ENCODE peak calls at places on chromosomes 12 and 14, in six cellular contexts. One of them, this sample, is unnamed.
A peak's percentile ranks its signal among the peaks of the same experiment; 100 is the strongest.

GRCh38 chr12:120101182-120101581 is 15.4 kb downstream of the RAB35 start:
- DNase-seq in GM04503: no peak
- DNase-seq in stimulated activated CD4-positive, alpha-beta T cell treated with anti-CD3 and anti-CD28 coated beads, Interleukin-12 subunit alpha, Interleukin-12 subunit beta, amount 100 ng/mL, for 4 hours: no peak
- DNase-seq in germinal center: no peak
- DNase-seq in neural progenitor cell: no peak
- DNase-seq in stimulated activated naive CD4-positive, alpha-beta T cell: no peak
- DNase-seq in this sample: no peak

GRCh38 chr12:7642287-7642686 is 23.4 kb downstream of the APOBEC1 start:
- DNase-seq in GM04503: no peak
- DNase-seq in stimulated activated CD4-positive, alpha-beta T cell treated with anti-CD3 and anti-CD28 coated beads, Interleukin-12 subunit alpha, Interleukin-12 subunit beta, amount 100 ng/mL, for 4 hours: no peak
- DNase-seq in germinal center: no peak
- DNase-seq in neural progenitor cell: no peak
- DNase-seq in stimulated activated naive CD4-positive, alpha-beta T cell: no peak
- DNase-seq in this sample: no peak

GRCh38 chr12:6871052-6871957 is 1.8 kb downstream of the SPSB2 start:
- DNase-seq in GM04503: no peak
- DNase-seq in stimulated activated CD4-positive, alpha-beta T cell treated with anti-CD3 and anti-CD28 coated beads, Interleukin-12 subunit alpha, Interleukin-12 subunit beta, amount 100 ng/mL, for 4 hours: peak; percentile 36
- DNase-seq in germinal center: peak; percentile 13
- DNase-seq in neural progenitor cell: peak; percentile 13
- DNase-seq in stimulated activated naive CD4-positive, alpha-beta T cell: no peak
- DNase-seq in this sample: peak; percentile 37

GRCh38 chr14:75011356-75012097 is 8.8 kb downstream of the EIF2B2 start:
- DNase-seq in GM04503: peak; percentile 43
- DNase-seq in stimulated activated CD4-positive, alpha-beta T cell treated with anti-CD3 and anti-CD28 coated beads, Interleukin-12 subunit alpha, Interleukin-12 subunit beta, amount 100 ng/mL, for 4 hours: no peak
- DNase-seq in germinal center: no peak
- DNase-seq in neural progenitor cell: no peak
- DNase-seq in stimulated activated naive CD4-positive, alpha-beta T cell: no peak
- DNase-seq in this sample: no peak

GRCh38 chr12:57446292-57446960 is 8.7 kb upstream of the INHBE start:
- DNase-seq in GM04503: no peak
- DNase-seq in stimulated activated CD4-positive, alpha-beta T cell treated with anti-CD3 and anti-CD28 coated beads, Interleukin-12 subunit alpha, Interleukin-12 subunit beta, amount 100 ng/mL, for 4 hours: no peak
- DNase-seq in germinal center: no peak
- DNase-seq in neural progenitor cell: no peak
- DNase-seq in stimulated activated naive CD4-positive, alpha-beta T cell: no peak
- DNase-seq in this sample: no peak

GRCh38 chr12:24360057-24360456 is 410.6 kb upstream of the SOX5 start:
- DNase-seq in GM04503: no peak
- DNase-seq in stimulated activated CD4-positive, alpha-beta T cell treated with anti-CD3 and anti-CD28 coated beads, Interleukin-12 subunit alpha, Interleukin-12 subunit beta, amount 100 ng/mL, for 4 hours: no peak
- DNase-seq in germinal center: no peak
- DNase-seq in neural progenitor cell: no peak
- DNase-seq in stimulated activated naive CD4-positive, alpha-beta T cell: no peak
- DNase-seq in this sample: no peak

GRCh38 chr12:89874146-89874545 is 165.5 kb upstream of the ATP2B1 start:
- DNase-seq in GM04503: no peak
- DNase-seq in stimulated activated CD4-positive, alpha-beta T cell treated with anti-CD3 and anti-CD28 coated beads, Interleukin-12 subunit alpha, Interleukin-12 subunit beta, amount 100 ng/mL, for 4 hours: no peak
- DNase-seq in germinal center: no peak
- DNase-seq in neural progenitor cell: peak; percentile 6
- DNase-seq in stimulated activated naive CD4-positive, alpha-beta T cell: no peak
- DNase-seq in this sample: no peak

GRCh38 chr12:129276408-129277042 is 423.2 kb downstream of the GLT1D1 start:
- DNase-seq in GM04503: no peak
- DNase-seq in stimulated activated CD4-positive, alpha-beta T cell treated with anti-CD3 and anti-CD28 coated beads, Interleukin-12 subunit alpha, Interleukin-12 subunit beta, amount 100 ng/mL, for 4 hours: no peak
- DNase-seq in germinal center: no peak
- DNase-seq in neural progenitor cell: peak; percentile 31
- DNase-seq in stimulated activated naive CD4-positive, alpha-beta T cell: no peak
- DNase-seq in this sample: no peak

GRCh38 chr12:18383203-18383602 is 121.9 kb downstream of the PIK3C2G start:
- DNase-seq in GM04503: peak; percentile 87
- DNase-seq in stimulated activated CD4-positive, alpha-beta T cell treated with anti-CD3 and anti-CD28 coated beads, Interleukin-12 subunit alpha, Interleukin-12 subunit beta, amount 100 ng/mL, for 4 hours: no peak
- DNase-seq in germinal center: no peak
- DNase-seq in neural progenitor cell: no peak
- DNase-seq in stimulated activated naive CD4-positive, alpha-beta T cell: no peak
- DNase-seq in this sample: no peak

GRCh38 chr12:12024958-12025682 is 45.6 kb upstream of the BCL2L14 start:
- DNase-seq in GM04503: no peak
- DNase-seq in stimulated activated CD4-positive, alpha-beta T cell treated with anti-CD3 and anti-CD28 coated beads, Interleukin-12 subunit alpha, Interleukin-12 subunit beta, amount 100 ng/mL, for 4 hours: peak; percentile 25
- DNase-seq in germinal center: no peak
- DNase-seq in neural progenitor cell: no peak
- DNase-seq in stimulated activated naive CD4-positive, alpha-beta T cell: peak; percentile 19
- DNase-seq in this sample: no peak

GRCh38 chr12:28578361-28578760 is 388.1 kb downstream of the CCDC91 start:
- DNase-seq in GM04503: no peak
- DNase-seq in stimulated activated CD4-positive, alpha-beta T cell treated with anti-CD3 and anti-CD28 coated beads, Interleukin-12 subunit alpha, Interleukin-12 subunit beta, amount 100 ng/mL, for 4 hours: no peak
- DNase-seq in germinal center: no peak
- DNase-seq in neural progenitor cell: no peak
- DNase-seq in stimulated activated naive CD4-positive, alpha-beta T cell: no peak
- DNase-seq in this sample: no peak

GRCh38 chr14:24996930-24997329 is 53.0 kb downstream of the STXBP6 start:
- DNase-seq in GM04503: no peak
- DNase-seq in stimulated activated CD4-positive, alpha-beta T cell treated with anti-CD3 and anti-CD28 coated beads, Interleukin-12 subunit alpha, Interleukin-12 subunit beta, amount 100 ng/mL, for 4 hours: no peak
- DNase-seq in germinal center: no peak
- DNase-seq in neural progenitor cell: no peak
- DNase-seq in stimulated activated naive CD4-positive, alpha-beta T cell: no peak
- DNase-seq in this sample: no peak

GRCh38 chr12:109744026-109744425 is 30.4 kb downstream of the FAM222A start:
- DNase-seq in GM04503: no peak
- DNase-seq in stimulated activated CD4-positive, alpha-beta T cell treated with anti-CD3 and anti-CD28 coated beads, Interleukin-12 subunit alpha, Interleukin-12 subunit beta, amount 100 ng/mL, for 4 hours: no peak
- DNase-seq in germinal center: no peak
- DNase-seq in neural progenitor cell: no peak
- DNase-seq in stimulated activated naive CD4-positive, alpha-beta T cell: no peak
- DNase-seq in this sample: peak; percentile 5

GRCh38 chr12:2739832-2740641 is 54.7 kb upstream of the FKBP4 start:
- DNase-seq in GM04503: peak; percentile 16
- DNase-seq in stimulated activated CD4-positive, alpha-beta T cell treated with anti-CD3 and anti-CD28 coated beads, Interleukin-12 subunit alpha, Interleukin-12 subunit beta, amount 100 ng/mL, for 4 hours: no peak
- DNase-seq in germinal center: no peak
- DNase-seq in neural progenitor cell: peak; percentile 62
- DNase-seq in stimulated activated naive CD4-positive, alpha-beta T cell: no peak
- DNase-seq in this sample: no peak

GRCh38 chr12:132633901-132634300 is 15.3 kb downstream of the P2RX2 start:
- DNase-seq in GM04503: no peak
- DNase-seq in stimulated activated CD4-positive, alpha-beta T cell treated with anti-CD3 and anti-CD28 coated beads, Interleukin-12 subunit alpha, Interleukin-12 subunit beta, amount 100 ng/mL, for 4 hours: no peak
- DNase-seq in germinal center: no peak
- DNase-seq in neural progenitor cell: no peak
- DNase-seq in stimulated activated naive CD4-positive, alpha-beta T cell: no peak
- DNase-seq in this sample: no peak

GRCh38 chr14:22583994-22584393 is 5.0 kb downstream of the DAD1 start:
- DNase-seq in GM04503: no peak
- DNase-seq in stimulated activated CD4-positive, alpha-beta T cell treated with anti-CD3 and anti-CD28 coated beads, Interleukin-12 subunit alpha, Interleukin-12 subunit beta, amount 100 ng/mL, for 4 hours: no peak
- DNase-seq in germinal center: no peak
- DNase-seq in neural progenitor cell: no peak
- DNase-seq in stimulated activated naive CD4-positive, alpha-beta T cell: no peak
- DNase-seq in this sample: no peak

GRCh38 chr12:94191023-94191422 is 42.6 kb downstream of the PLXNC1 start:
- DNase-seq in GM04503: no peak
- DNase-seq in stimulated activated CD4-positive, alpha-beta T cell treated with anti-CD3 and anti-CD28 coated beads, Interleukin-12 subunit alpha, Interleukin-12 subunit beta, amount 100 ng/mL, for 4 hours: no peak
- DNase-seq in germinal center: no peak
- DNase-seq in neural progenitor cell: no peak
- DNase-seq in stimulated activated naive CD4-positive, alpha-beta T cell: no peak
- DNase-seq in this sample: no peak

GRCh38 chr12:130436741-130437501 is 99.2 kb downstream of the PIWIL1 start:
- DNase-seq in GM04503: no peak
- DNase-seq in stimulated activated CD4-positive, alpha-beta T cell treated with anti-CD3 and anti-CD28 coated beads, Interleukin-12 subunit alpha, Interleukin-12 subunit beta, amount 100 ng/mL, for 4 hours: no peak
- DNase-seq in germinal center: no peak
- DNase-seq in neural progenitor cell: no peak
- DNase-seq in stimulated activated naive CD4-positive, alpha-beta T cell: no peak
- DNase-seq in this sample: no peak

GRCh38 chr12:8647968-8648367 is 14.7 kb downstream of the MFAP5 start:
- DNase-seq in GM04503: no peak
- DNase-seq in stimulated activated CD4-positive, alpha-beta T cell treated with anti-CD3 and anti-CD28 coated beads, Interleukin-12 subunit alpha, Interleukin-12 subunit beta, amount 100 ng/mL, for 4 hours: no peak
- DNase-seq in germinal center: no peak
- DNase-seq in neural progenitor cell: no peak
- DNase-seq in stimulated activated naive CD4-positive, alpha-beta T cell: no peak
- DNase-seq in this sample: no peak

GRCh38 chr14:35332517-35333346 is 40.5 kb downstream of the PSMA6 start:
- DNase-seq in GM04503: no peak
- DNase-seq in stimulated activated CD4-positive, alpha-beta T cell treated with anti-CD3 and anti-CD28 coated beads, Interleukin-12 subunit alpha, Interleukin-12 subunit beta, amount 100 ng/mL, for 4 hours: peak; percentile 41
- DNase-seq in germinal center: no peak
- DNase-seq in neural progenitor cell: no peak
- DNase-seq in stimulated activated naive CD4-positive, alpha-beta T cell: peak; percentile 44
- DNase-seq in this sample: no peak

GRCh38 chr12:71973687-71974086 is 35.0 kb downstream of the TPH2 start:
- DNase-seq in GM04503: no peak
- DNase-seq in stimulated activated CD4-positive, alpha-beta T cell treated with anti-CD3 and anti-CD28 coated beads, Interleukin-12 subunit alpha, Interleukin-12 subunit beta, amount 100 ng/mL, for 4 hours: no peak
- DNase-seq in germinal center: no peak
- DNase-seq in neural progenitor cell: no peak
- DNase-seq in stimulated activated naive CD4-positive, alpha-beta T cell: no peak
- DNase-seq in this sample: no peak

GRCh38 chr14:104768437-104769323 is 15.7 kb downstream of the SIVA1 start:
- DNase-seq in GM04503: no peak
- DNase-seq in stimulated activated CD4-positive, alpha-beta T cell treated with anti-CD3 and anti-CD28 coated beads, Interleukin-12 subunit alpha, Interleukin-12 subunit beta, amount 100 ng/mL, for 4 hours: peak; percentile 93
- DNase-seq in germinal center: peak; percentile 84
- DNase-seq in neural progenitor cell: peak; percentile 91
- DNase-seq in stimulated activated naive CD4-positive, alpha-beta T cell: peak; percentile 93
- DNase-seq in this sample: peak; percentile 94

GRCh38 chr12:120468846-120469449 is 600 bp downstream of the SRSF9 start:
- DNase-seq in GM04503: peak; percentile 13
- DNase-seq in stimulated activated CD4-positive, alpha-beta T cell treated with anti-CD3 and anti-CD28 coated beads, Interleukin-12 subunit alpha, Interleukin-12 subunit beta, amount 100 ng/mL, for 4 hours: peak; percentile 60
- DNase-seq in germinal center: peak; percentile 74
- DNase-seq in neural progenitor cell: no peak
- DNase-seq in stimulated activated naive CD4-positive, alpha-beta T cell: peak; percentile 53
- DNase-seq in this sample: peak; percentile 41

This sample was measured in WERI-Rb-1.